ENCODE peak calls at places on chromosomes 2 and 18, in six cellular contexts. C is A549, R is HEK293T, V is IMR-90, M is K562, L is HepG2. B is an unnamed sample.

GRCh38 chr18:21663615-21664014 is 41.0 kb downstream of the ABHD3 start:
- DNase-seq in C (peak), R (no peak), V (no peak), M (no peak), L (no peak), B (no peak)

GRCh38 chr2:85935746-85936208 is 47.0 kb upstream of the ST3GAL5 start:
- DNase-seq in C (peak), R (peak), V (peak), M (peak), L (no peak), B (no peak)

GRCh38 chr2:96962567-96963203 is 23.7 kb downstream of the FAM178B start:
- DNase-seq in C (no peak), R (no peak), V (no peak), M (no peak), L (no peak), B (no peak)

GRCh38 chr2:17539993-17540812 is at the start of gene VSNL1:
- DNase-seq in C (no peak), R (peak), V (peak), M (peak), L (peak), B (no peak)

GRCh38 chr2:190984595-190984994 is 29.4 kb downstream of the STAT1 start:
- DNase-seq in C (no peak), R (no peak), V (peak), M (no peak), L (no peak), B (no peak)

GRCh38 chr2:233446616-233447305 is 92.5 kb downstream of the DGKD start:
- DNase-seq in C (no peak), R (no peak), V (no peak), M (no peak), L (no peak), B (no peak)

GRCh38 chr2:10079931-10080535 is at the start of gene CYS1:
- DNase-seq in C (peak), R (peak), V (no peak), M (peak), L (no peak), B (no peak)

GRCh38 chr2:168614291-168615018 is 158.4 kb downstream of the CERS6 start:
- DNase-seq in C (no peak), R (no peak), V (no peak), M (no peak), L (no peak), B (no peak)

GRCh38 chr18:31684279-31685096 is at the start of gene B4GALT6:
- DNase-seq in C (peak), R (peak), V (no peak), M (peak), L (no peak), B (no peak)

GRCh38 chr2:32965523-32966171 is 18.9 kb downstream of the LTBP1 start:
- DNase-seq in C (no peak), R (no peak), V (no peak), M (no peak), L (no peak), B (no peak)

GRCh38 chr2:125004091-125004800 is 979.2 kb downstream of the CNTNAP5 start:
- DNase-seq in C (no peak), R (no peak), V (no peak), M (no peak), L (no peak), B (no peak)

GRCh38 chr2:149908731-149909690 is 321.4 kb upstream of the MMADHC start:
- DNase-seq in C (no peak), R (no peak), V (peak), M (no peak), L (no peak), B (no peak)

GRCh38 chr2:119617455-119617854 is 61.5 kb upstream of the TMEM177 start:
- DNase-seq in C (no peak), R (no peak), V (no peak), M (no peak), L (no peak), B (no peak)

DNA sequence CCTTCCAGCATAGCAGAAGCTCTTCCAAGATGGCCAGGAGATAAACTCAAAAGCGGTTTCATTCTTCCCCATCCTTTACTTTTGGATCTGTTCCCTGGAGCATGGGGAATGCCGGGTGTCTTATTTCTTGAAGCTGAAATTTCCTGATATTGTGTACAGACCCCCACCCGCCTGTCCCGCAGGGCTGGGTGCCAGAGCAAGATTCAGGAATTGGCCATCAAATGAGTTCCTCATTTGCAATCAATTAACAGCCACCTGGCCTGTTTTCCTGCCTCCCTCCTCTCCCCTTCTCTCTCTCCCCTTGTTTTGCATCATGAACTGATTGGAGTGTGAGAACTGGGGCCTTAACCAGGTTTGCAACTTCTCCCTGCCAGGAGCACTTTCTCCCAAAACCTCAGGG is 202.1 kb downstream of the SH3RF3 start:
- DNase-seq in C (no peak), R (no peak), V (no peak), M (no peak), L (no peak), B (no peak)
- TF ChIP-seq BHLHE40 in C (no peak), R (no peak), V (no peak), M (no peak), L (no peak), B (no peak)

DNA sequence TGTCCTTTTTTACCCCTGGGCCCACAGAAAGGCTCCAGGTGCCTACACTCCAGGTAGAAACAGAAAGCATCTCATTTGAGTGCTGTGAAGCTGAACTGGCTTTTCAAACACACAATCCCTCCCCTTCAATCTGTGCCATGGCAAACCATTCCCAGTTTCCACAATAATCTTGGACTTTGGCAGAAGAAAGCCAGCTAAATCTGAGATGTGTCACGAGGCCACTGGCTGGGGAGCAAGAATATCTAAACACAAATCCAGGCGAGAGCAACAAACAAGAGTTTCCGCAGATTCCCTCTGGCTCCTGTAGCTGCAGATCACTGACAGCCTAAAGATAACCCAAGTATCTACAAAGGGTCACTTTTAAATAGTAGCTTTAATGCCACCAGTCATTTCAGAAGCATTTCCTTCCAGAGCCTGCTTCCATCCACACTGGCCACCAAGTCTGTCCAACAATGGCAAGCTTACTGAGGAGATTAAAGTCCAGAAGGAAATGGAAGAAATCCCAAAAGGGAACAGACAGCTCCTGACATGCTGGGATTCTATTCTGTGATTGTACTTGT is 86.9 kb downstream of the ACVR1 start:
- DNase-seq in C (no peak), R (no peak), V (peak), M (peak), L (no peak), B (no peak)
- TF ChIP-seq BHLHE40 in C (no peak), R (no peak), V (no peak), M (no peak), L (no peak), B (no peak)

GRCh38 chr2:66240284-66240683 is 194.6 kb upstream of the MEIS1 start:
- DNase-seq in C (no peak), R (no peak), V (no peak), M (no peak), L (no peak), B (no peak)
- TF ChIP-seq BHLHE40 in C (no peak), R (no peak), V (no peak), M (no peak), L (no peak), B (no peak)

GRCh38 chr18:49728542-49728941 is 84.8 kb downstream of the ACAA2 start:
- DNase-seq in C (peak), R (peak), V (no peak), M (peak), L (peak), B (no peak)
- TF ChIP-seq BHLHE40 in C (no peak), R (no peak), V (no peak), M (no peak), L (no peak), B (no peak)